ENCODE peak calls at places on chromosomes 2 and 18, in ten cellular contexts. One of them, this sample, is unnamed.

GRCh38 chr2:218718058-218718457 is 7.4 kb downstream of the TTLL4 start:
- DNase-seq in NCI-H1105: no peak
- DNase-seq in stimulated activated CD4-positive, alpha-beta T cell treated with anti-CD3 and anti-CD28 coated beads, Interleukin-4, amount 100 ng/mL, for 48 hours: no peak
- DNase-seq in NCI-H226: no peak
- DNase-seq in astrocyte of the cerebellum: no peak
- DNase-seq in H7: no peak
- DNase-seq in non-pigmented ciliary epithelial cell: no peak
- DNase-seq in effector memory CD4-positive, alpha-beta T cell: no peak
- DNase-seq in MG63: no peak
- DNase-seq in foreskin melanocyte: no peak
- DNase-seq in this sample: no peak

GRCh38 chr18:11981633-11982366 is 493 bp downstream of the IMPA2 start:
- DNase-seq in NCI-H1105: peak; percentile 43
- DNase-seq in stimulated activated CD4-positive, alpha-beta T cell treated with anti-CD3 and anti-CD28 coated beads, Interleukin-4, amount 100 ng/mL, for 48 hours: peak; percentile 10
- DNase-seq in NCI-H226: no peak
- DNase-seq in astrocyte of the cerebellum: no peak
- DNase-seq in H7: peak; percentile 72
- DNase-seq in non-pigmented ciliary epithelial cell: no peak
- DNase-seq in effector memory CD4-positive, alpha-beta T cell: no peak
- DNase-seq in MG63: peak; percentile 53
- DNase-seq in foreskin melanocyte: peak; percentile 33
- DNase-seq in this sample: peak; percentile 83

GRCh38 chr2:239608723-239609122 is 207.9 kb upstream of the HDAC4 start:
- DNase-seq in NCI-H1105: no peak
- DNase-seq in stimulated activated CD4-positive, alpha-beta T cell treated with anti-CD3 and anti-CD28 coated beads, Interleukin-4, amount 100 ng/mL, for 48 hours: no peak
- DNase-seq in NCI-H226: no peak
- DNase-seq in astrocyte of the cerebellum: no peak
- DNase-seq in H7: peak; percentile 44
- DNase-seq in non-pigmented ciliary epithelial cell: no peak
- DNase-seq in effector memory CD4-positive, alpha-beta T cell: no peak
- DNase-seq in MG63: no peak
- DNase-seq in foreskin melanocyte: no peak
- DNase-seq in this sample: no peak

GRCh38 chr2:20942538-20943223 is 101.2 kb downstream of the APOB start:
- DNase-seq in NCI-H1105: no peak
- DNase-seq in stimulated activated CD4-positive, alpha-beta T cell treated with anti-CD3 and anti-CD28 coated beads, Interleukin-4, amount 100 ng/mL, for 48 hours: no peak
- DNase-seq in NCI-H226: no peak
- DNase-seq in astrocyte of the cerebellum: no peak
- DNase-seq in H7: no peak
- DNase-seq in non-pigmented ciliary epithelial cell: no peak
- DNase-seq in effector memory CD4-positive, alpha-beta T cell: no peak
- DNase-seq in MG63: no peak
- DNase-seq in foreskin melanocyte: no peak
- DNase-seq in this sample: no peak

GRCh38 chr2:64019975-64020281 is 700 bp upstream of the VPS54 start:
- DNase-seq in NCI-H1105: no peak
- DNase-seq in stimulated activated CD4-positive, alpha-beta T cell treated with anti-CD3 and anti-CD28 coated beads, Interleukin-4, amount 100 ng/mL, for 48 hours: no peak
- DNase-seq in NCI-H226: no peak
- DNase-seq in astrocyte of the cerebellum: no peak
- DNase-seq in H7: no peak
- DNase-seq in non-pigmented ciliary epithelial cell: no peak
- DNase-seq in effector memory CD4-positive, alpha-beta T cell: no peak
- DNase-seq in MG63: no peak
- DNase-seq in foreskin melanocyte: no peak
- DNase-seq in this sample: no peak

GRCh38 chr2:235383272-235383843 is 110.5 kb upstream of the AGAP1 start:
- DNase-seq in NCI-H1105: no peak
- DNase-seq in stimulated activated CD4-positive, alpha-beta T cell treated with anti-CD3 and anti-CD28 coated beads, Interleukin-4, amount 100 ng/mL, for 48 hours: no peak
- DNase-seq in NCI-H226: no peak
- DNase-seq in astrocyte of the cerebellum: no peak
- DNase-seq in H7: no peak
- DNase-seq in non-pigmented ciliary epithelial cell: no peak
- DNase-seq in effector memory CD4-positive, alpha-beta T cell: no peak
- DNase-seq in MG63: no peak
- DNase-seq in foreskin melanocyte: no peak
- DNase-seq in this sample: no peak

GRCh38 chr2:159807183-159808037 is 9.4 kb upstream of the CD302 start:
- DNase-seq in NCI-H1105: peak; percentile 5
- DNase-seq in stimulated activated CD4-positive, alpha-beta T cell treated with anti-CD3 and anti-CD28 coated beads, Interleukin-4, amount 100 ng/mL, for 48 hours: no peak
- DNase-seq in NCI-H226: peak; percentile 38
- DNase-seq in astrocyte of the cerebellum: peak; percentile 43
- DNase-seq in H7: peak; percentile 75
- DNase-seq in non-pigmented ciliary epithelial cell: peak; percentile 18
- DNase-seq in effector memory CD4-positive, alpha-beta T cell: no peak
- DNase-seq in MG63: peak; percentile 27
- DNase-seq in foreskin melanocyte: peak; percentile 43
- DNase-seq in this sample: peak; percentile 65

GRCh38 chr18:9038277-9038871 is 64.1 kb upstream of the NDUFV2 start:
- DNase-seq in NCI-H1105: no peak
- DNase-seq in stimulated activated CD4-positive, alpha-beta T cell treated with anti-CD3 and anti-CD28 coated beads, Interleukin-4, amount 100 ng/mL, for 48 hours: no peak
- DNase-seq in NCI-H226: no peak
- DNase-seq in astrocyte of the cerebellum: no peak
- DNase-seq in H7: no peak
- DNase-seq in non-pigmented ciliary epithelial cell: no peak
- DNase-seq in effector memory CD4-positive, alpha-beta T cell: no peak
- DNase-seq in MG63: no peak
- DNase-seq in foreskin melanocyte: no peak
- DNase-seq in this sample: peak; percentile 57

GRCh38 chr18:21345851-21346250 is 103.8 kb downstream of the GREB1L start:
- DNase-seq in NCI-H1105: no peak
- DNase-seq in stimulated activated CD4-positive, alpha-beta T cell treated with anti-CD3 and anti-CD28 coated beads, Interleukin-4, amount 100 ng/mL, for 48 hours: no peak
- DNase-seq in NCI-H226: no peak
- DNase-seq in astrocyte of the cerebellum: no peak
- DNase-seq in H7: no peak
- DNase-seq in non-pigmented ciliary epithelial cell: no peak
- DNase-seq in effector memory CD4-positive, alpha-beta T cell: no peak
- DNase-seq in MG63: no peak
- DNase-seq in foreskin melanocyte: no peak
- DNase-seq in this sample: no peak

GRCh38 chr2:152200562-152201465 is 25.3 kb upstream of the STAM2 start:
- DNase-seq in NCI-H1105: no peak
- DNase-seq in stimulated activated CD4-positive, alpha-beta T cell treated with anti-CD3 and anti-CD28 coated beads, Interleukin-4, amount 100 ng/mL, for 48 hours: peak; percentile 11
- DNase-seq in NCI-H226: peak; percentile 100
- DNase-seq in astrocyte of the cerebellum: peak; percentile 68
- DNase-seq in H7: peak; percentile 10
- DNase-seq in non-pigmented ciliary epithelial cell: peak; percentile 94
- DNase-seq in effector memory CD4-positive, alpha-beta T cell: no peak
- DNase-seq in MG63: peak; percentile 99
- DNase-seq in foreskin melanocyte: peak; percentile 88
- DNase-seq in this sample: peak; percentile 100

GRCh38 chr18:11125372-11126315 is 23.7 kb downstream of the PIEZO2 start:
- DNase-seq in NCI-H1105: no peak
- DNase-seq in stimulated activated CD4-positive, alpha-beta T cell treated with anti-CD3 and anti-CD28 coated beads, Interleukin-4, amount 100 ng/mL, for 48 hours: no peak
- DNase-seq in NCI-H226: no peak
- DNase-seq in astrocyte of the cerebellum: no peak
- DNase-seq in H7: no peak
- DNase-seq in non-pigmented ciliary epithelial cell: no peak
- DNase-seq in effector memory CD4-positive, alpha-beta T cell: no peak
- DNase-seq in MG63: no peak
- DNase-seq in foreskin melanocyte: no peak
- DNase-seq in this sample: no peak

GRCh38 chr2:157269922-157270321 is 12.4 kb downstream of the GALNT5 start:
- DNase-seq in NCI-H1105: no peak
- DNase-seq in stimulated activated CD4-positive, alpha-beta T cell treated with anti-CD3 and anti-CD28 coated beads, Interleukin-4, amount 100 ng/mL, for 48 hours: no peak
- DNase-seq in NCI-H226: no peak
- DNase-seq in astrocyte of the cerebellum: no peak
- DNase-seq in H7: no peak
- DNase-seq in non-pigmented ciliary epithelial cell: no peak
- DNase-seq in effector memory CD4-positive, alpha-beta T cell: no peak
- DNase-seq in MG63: no peak
- DNase-seq in foreskin melanocyte: no peak
- DNase-seq in this sample: no peak

GRCh38 chr2:86172610-86173009 is 22.7 kb downstream of the IMMT start:
- DNase-seq in NCI-H1105: no peak
- DNase-seq in stimulated activated CD4-positive, alpha-beta T cell treated with anti-CD3 and anti-CD28 coated beads, Interleukin-4, amount 100 ng/mL, for 48 hours: no peak
- DNase-seq in NCI-H226: no peak
- DNase-seq in astrocyte of the cerebellum: no peak
- DNase-seq in H7: no peak
- DNase-seq in non-pigmented ciliary epithelial cell: no peak
- DNase-seq in effector memory CD4-positive, alpha-beta T cell: no peak
- DNase-seq in MG63: no peak
- DNase-seq in foreskin melanocyte: no peak
- DNase-seq in this sample: no peak

GRCh38 chr2:71602581-71602980 is 149.2 kb downstream of the DYSF start:
- DNase-seq in NCI-H1105: no peak
- DNase-seq in stimulated activated CD4-positive, alpha-beta T cell treated with anti-CD3 and anti-CD28 coated beads, Interleukin-4, amount 100 ng/mL, for 48 hours: no peak
- DNase-seq in NCI-H226: no peak
- DNase-seq in astrocyte of the cerebellum: no peak
- DNase-seq in H7: no peak
- DNase-seq in non-pigmented ciliary epithelial cell: no peak
- DNase-seq in effector memory CD4-positive, alpha-beta T cell: no peak
- DNase-seq in MG63: no peak
- DNase-seq in foreskin melanocyte: no peak
- DNase-seq in this sample: peak; percentile 26

GRCh38 chr2:143840601-143841000 is 679.3 kb downstream of the ZEB2 start:
- DNase-seq in NCI-H1105: no peak
- DNase-seq in stimulated activated CD4-positive, alpha-beta T cell treated with anti-CD3 and anti-CD28 coated beads, Interleukin-4, amount 100 ng/mL, for 48 hours: no peak
- DNase-seq in NCI-H226: no peak
- DNase-seq in astrocyte of the cerebellum: no peak
- DNase-seq in H7: no peak
- DNase-seq in non-pigmented ciliary epithelial cell: no peak
- DNase-seq in effector memory CD4-positive, alpha-beta T cell: no peak
- DNase-seq in MG63: no peak
- DNase-seq in foreskin melanocyte: no peak
- DNase-seq in this sample: no peak

GRCh38 chr2:233968556-233968955 is 51.4 kb downstream of the TRPM8 start:
- DNase-seq in NCI-H1105: no peak
- DNase-seq in stimulated activated CD4-positive, alpha-beta T cell treated with anti-CD3 and anti-CD28 coated beads, Interleukin-4, amount 100 ng/mL, for 48 hours: no peak
- DNase-seq in NCI-H226: no peak
- DNase-seq in astrocyte of the cerebellum: no peak
- DNase-seq in H7: no peak
- DNase-seq in non-pigmented ciliary epithelial cell: no peak
- DNase-seq in effector memory CD4-positive, alpha-beta T cell: no peak
- DNase-seq in MG63: no peak
- DNase-seq in foreskin melanocyte: no peak
- DNase-seq in this sample: no peak

GRCh38 chr2:157497603-157498314 is 53.9 kb upstream of the CYTIP start:
- DNase-seq in NCI-H1105: peak; percentile 22
- DNase-seq in stimulated activated CD4-positive, alpha-beta T cell treated with anti-CD3 and anti-CD28 coated beads, Interleukin-4, amount 100 ng/mL, for 48 hours: no peak
- DNase-seq in NCI-H226: peak; percentile 10
- DNase-seq in astrocyte of the cerebellum: peak; percentile 12
- DNase-seq in H7: peak; percentile 29
- DNase-seq in non-pigmented ciliary epithelial cell: no peak
- DNase-seq in effector memory CD4-positive, alpha-beta T cell: no peak
- DNase-seq in MG63: no peak
- DNase-seq in foreskin melanocyte: no peak
- DNase-seq in this sample: no peak

GRCh38 chr2:191620144-191620543 is 57.8 kb upstream of the NABP1 start:
- DNase-seq in NCI-H1105: no peak
- DNase-seq in stimulated activated CD4-positive, alpha-beta T cell treated with anti-CD3 and anti-CD28 coated beads, Interleukin-4, amount 100 ng/mL, for 48 hours: no peak
- DNase-seq in NCI-H226: peak; percentile 59
- DNase-seq in astrocyte of the cerebellum: peak; percentile 35
- DNase-seq in H7: no peak
- DNase-seq in non-pigmented ciliary epithelial cell: no peak
- DNase-seq in effector memory CD4-positive, alpha-beta T cell: no peak
- DNase-seq in MG63: peak; percentile 78
- DNase-seq in foreskin melanocyte: no peak
- DNase-seq in this sample: peak; percentile 76

GRCh38 chr18:6752200-6752873 is 22.8 kb downstream of the ARHGAP28 start:
- DNase-seq in NCI-H1105: no peak
- DNase-seq in stimulated activated CD4-positive, alpha-beta T cell treated with anti-CD3 and anti-CD28 coated beads, Interleukin-4, amount 100 ng/mL, for 48 hours: no peak
- DNase-seq in NCI-H226: no peak
- DNase-seq in astrocyte of the cerebellum: peak; percentile 95
- DNase-seq in H7: peak; percentile 41
- DNase-seq in non-pigmented ciliary epithelial cell: no peak
- DNase-seq in effector memory CD4-positive, alpha-beta T cell: no peak
- DNase-seq in MG63: no peak
- DNase-seq in foreskin melanocyte: peak; percentile 66
- DNase-seq in this sample: peak; percentile 97

GRCh38 chr18:32093106-32093511 is 1.4 kb downstream of the RNF138 start:
- DNase-seq in NCI-H1105: peak; percentile 12
- DNase-seq in stimulated activated CD4-positive, alpha-beta T cell treated with anti-CD3 and anti-CD28 coated beads, Interleukin-4, amount 100 ng/mL, for 48 hours: no peak
- DNase-seq in NCI-H226: peak; percentile 7
- DNase-seq in astrocyte of the cerebellum: peak; percentile 28
- DNase-seq in H7: peak; percentile 80
- DNase-seq in non-pigmented ciliary epithelial cell: no peak
- DNase-seq in effector memory CD4-positive, alpha-beta T cell: peak; percentile 5
- DNase-seq in MG63: peak; percentile 29
- DNase-seq in foreskin melanocyte: peak; percentile 36
- DNase-seq in this sample: peak; percentile 78

GRCh38 chr18:50410008-50410407 is 35.2 kb downstream of the SKA1 start:
- DNase-seq in NCI-H1105: no peak
- DNase-seq in stimulated activated CD4-positive, alpha-beta T cell treated with anti-CD3 and anti-CD28 coated beads, Interleukin-4, amount 100 ng/mL, for 48 hours: no peak
- DNase-seq in NCI-H226: no peak
- DNase-seq in astrocyte of the cerebellum: no peak
- DNase-seq in H7: no peak
- DNase-seq in non-pigmented ciliary epithelial cell: no peak
- DNase-seq in effector memory CD4-positive, alpha-beta T cell: no peak
- DNase-seq in MG63: no peak
- DNase-seq in foreskin melanocyte: no peak
- DNase-seq in this sample: no peak

GRCh38 chr2:240885566-240885965 is 10.4 kb downstream of the MAB21L4 start:
- DNase-seq in NCI-H1105: no peak
- DNase-seq in stimulated activated CD4-positive, alpha-beta T cell treated with anti-CD3 and anti-CD28 coated beads, Interleukin-4, amount 100 ng/mL, for 48 hours: no peak
- DNase-seq in NCI-H226: no peak
- DNase-seq in astrocyte of the cerebellum: no peak
- DNase-seq in H7: peak; percentile 20
- DNase-seq in non-pigmented ciliary epithelial cell: no peak
- DNase-seq in effector memory CD4-positive, alpha-beta T cell: no peak
- DNase-seq in MG63: no peak
- DNase-seq in foreskin melanocyte: no peak
- DNase-seq in this sample: no peak

GRCh38 chr18:9737814-9738160 is 29.7 kb downstream of the RAB31 start:
- DNase-seq in NCI-H1105: peak; percentile 55
- DNase-seq in stimulated activated CD4-positive, alpha-beta T cell treated with anti-CD3 and anti-CD28 coated beads, Interleukin-4, amount 100 ng/mL, for 48 hours: no peak
- DNase-seq in NCI-H226: no peak
- DNase-seq in astrocyte of the cerebellum: no peak
- DNase-seq in H7: no peak
- DNase-seq in non-pigmented ciliary epithelial cell: no peak
- DNase-seq in effector memory CD4-positive, alpha-beta T cell: no peak
- DNase-seq in MG63: no peak
- DNase-seq in foreskin melanocyte: no peak
- DNase-seq in this sample: peak; percentile 52

GRCh38 chr2:172135446-172135845 is 32.7 kb upstream of the DLX2 start:
- DNase-seq in NCI-H1105: no peak
- DNase-seq in stimulated activated CD4-positive, alpha-beta T cell treated with anti-CD3 and anti-CD28 coated beads, Interleukin-4, amount 100 ng/mL, for 48 hours: no peak
- DNase-seq in NCI-H226: no peak
- DNase-seq in astrocyte of the cerebellum: no peak
- DNase-seq in H7: no peak
- DNase-seq in non-pigmented ciliary epithelial cell: no peak
- DNase-seq in effector memory CD4-positive, alpha-beta T cell: no peak
- DNase-seq in MG63: no peak
- DNase-seq in foreskin melanocyte: no peak
- DNase-seq in this sample: no peak

GRCh38 chr2:42794271-42795046 is 2.1 kb upstream of the HAAO start:
- DNase-seq in NCI-H1105: no peak
- DNase-seq in stimulated activated CD4-positive, alpha-beta T cell treated with anti-CD3 and anti-CD28 coated beads, Interleukin-4, amount 100 ng/mL, for 48 hours: no peak
- DNase-seq in NCI-H226: no peak
- DNase-seq in astrocyte of the cerebellum: no peak
- DNase-seq in H7: peak; percentile 84
- DNase-seq in non-pigmented ciliary epithelial cell: no peak
- DNase-seq in effector memory CD4-positive, alpha-beta T cell: no peak
- DNase-seq in MG63: no peak
- DNase-seq in foreskin melanocyte: no peak
- DNase-seq in this sample: peak; percentile 87

GRCh38 chr2:108910541-108911396 is 78.3 kb downstream of the EDAR start:
- DNase-seq in NCI-H1105: no peak
- DNase-seq in stimulated activated CD4-positive, alpha-beta T cell treated with anti-CD3 and anti-CD28 coated beads, Interleukin-4, amount 100 ng/mL, for 48 hours: no peak
- DNase-seq in NCI-H226: no peak
- DNase-seq in astrocyte of the cerebellum: no peak
- DNase-seq in H7: peak; percentile 13
- DNase-seq in non-pigmented ciliary epithelial cell: no peak
- DNase-seq in effector memory CD4-positive, alpha-beta T cell: no peak
- DNase-seq in MG63: no peak
- DNase-seq in foreskin melanocyte: no peak
- DNase-seq in this sample: no peak

GRCh38 chr2:38375711-38376345 is 1.2 kb downstream of the ATL2 start:
- DNase-seq in NCI-H1105: no peak
- DNase-seq in stimulated activated CD4-positive, alpha-beta T cell treated with anti-CD3 and anti-CD28 coated beads, Interleukin-4, amount 100 ng/mL, for 48 hours: no peak
- DNase-seq in NCI-H226: no peak
- DNase-seq in astrocyte of the cerebellum: no peak
- DNase-seq in H7: no peak
- DNase-seq in non-pigmented ciliary epithelial cell: no peak
- DNase-seq in effector memory CD4-positive, alpha-beta T cell: no peak
- DNase-seq in MG63: peak; percentile 63
- DNase-seq in foreskin melanocyte: no peak
- DNase-seq in this sample: no peak

GRCh38 chr2:231394201-231395141 is 1.0 kb upstream of the B3GNT7 start:
- DNase-seq in NCI-H1105: no peak
- DNase-seq in stimulated activated CD4-positive, alpha-beta T cell treated with anti-CD3 and anti-CD28 coated beads, Interleukin-4, amount 100 ng/mL, for 48 hours: no peak
- DNase-seq in NCI-H226: no peak
- DNase-seq in astrocyte of the cerebellum: no peak
- DNase-seq in H7: peak; percentile 91
- DNase-seq in non-pigmented ciliary epithelial cell: no peak
- DNase-seq in effector memory CD4-positive, alpha-beta T cell: no peak
- DNase-seq in MG63: no peak
- DNase-seq in foreskin melanocyte: no peak
- DNase-seq in this sample: peak; percentile 85

This sample was measured in islet precursor cell.